ENCODE peak calls at places on chromosome 4, in ten cellular contexts. X is GM10248; Z is kidney glomerular epithelial cell; A is lower lobe of right lung; I is GF-D8; D is effector memory CD8-positive, alpha-beta T cell; J is adipocyte; L is CD8-positive, alpha-beta T cell; T is body of pancreas; U is AG08396. F is an unnamed sample.

GRCh38 chr4:8191136-8191747 is 7.8 kb upstream of the SH3TC1 start:
- DNase-seq in U (peak; percentile 53), A (peak; percentile 85), J (no peak), D (no peak), X (no peak), T (peak; percentile 77), Z (no peak), L (no peak), I (peak; percentile 19), F (peak; percentile 97)

GRCh38 chr4:149973181-149973580 is 105.1 kb upstream of the DCLK2 start:
- DNase-seq in L (no peak), T (no peak), I (no peak), U (no peak), A (no peak), Z (no peak), D (no peak), J (peak; percentile 53), X (no peak), F (no peak)

GRCh38 chr4:163866728-163867313 is 372.3 kb downstream of the TMA16 start:
- DNase-seq in L (no peak), D (no peak), X (no peak), T (no peak), U (no peak), I (no peak), Z (no peak), J (no peak), A (no peak), F (no peak)

GRCh38 chr4:78951862-78952472 is 12.7 kb upstream of the PAQR3 start:
- DNase-seq in Z (peak; percentile 61), L (peak; percentile 23), D (peak; percentile 13), X (peak; percentile 30), J (peak; percentile 80), T (peak; percentile 24), A (no peak), U (peak; percentile 45), I (no peak), F (peak; percentile 52)

GRCh38 chr4:123399638-123400358 is 3.2 kb downstream of the SPRY1 start:
- DNase-seq in Z (peak; percentile 65), I (no peak), A (no peak), J (peak; percentile 54), L (no peak), U (no peak), T (no peak), D (no peak), X (no peak), F (no peak)

GRCh38 chr4:95091272-95091671 is 333.5 kb downstream of the BMPR1B start:
- DNase-seq in I (peak; percentile 40), Z (no peak), D (no peak), A (no peak), T (no peak), U (no peak), X (no peak), J (peak; percentile 65), L (no peak), F (no peak)

GRCh38 chr4:71593306-71593705 is 190.6 kb downstream of the GC start:
- DNase-seq in T (no peak), I (no peak), L (no peak), J (no peak), A (no peak), U (no peak), X (no peak), D (no peak), Z (no peak), F (no peak)

GRCh38 chr4:2340272-2341061 is 78.0 kb downstream of the ZFYVE28 start:
- DNase-seq in T (peak; percentile 7), X (no peak), Z (no peak), A (no peak), J (no peak), I (no peak), D (no peak), L (no peak), U (no peak), F (no peak)

GRCh38 chr4:85929926-85930325 is 429.9 kb downstream of the MAPK10 start:
- DNase-seq in T (peak; percentile 53), A (peak; percentile 58), D (no peak), I (no peak), Z (peak; percentile 60), L (no peak), J (no peak), U (no peak), X (no peak), F (peak; percentile 19)

GRCh38 chr4:123748806-123749205 is 352.2 kb downstream of the SPRY1 start:
- DNase-seq in I (no peak), L (no peak), U (no peak), T (no peak), J (no peak), Z (no peak), X (no peak), A (no peak), D (no peak), F (peak; percentile 1)